ENCODE peak calls at places on chromosomes 4 and X, in four cellular contexts. O is fibroblast of lung, E is fibroblast of the aortic adventitia, Y is MM.1S. X is an unnamed sample.

GRCh38 chr4:68489338-68489737 is 42.1 kb downstream of the TMPRSS11E start:
- DNase-seq in Y (no peak), O (no peak), E (no peak), X (no peak)

GRCh38 chr4:156901871-156902270 is 69.7 kb downstream of the PDGFC start:
- DNase-seq in O (no peak), E (peak; percentile 44), Y (no peak), X (no peak)

GRCh38 chr4:163473576-163473975 is at the start of gene TKTL2:
- DNase-seq in E (no peak), Y (no peak), O (no peak), X (no peak)

GRCh38 chrX:38880460-38880859 is 79.2 kb downstream of the MID1IP1 start:
- DNase-seq in O (peak; percentile 67), Y (no peak), E (peak; percentile 38), X (no peak)

GRCh38 chrX:148376342-148376741 is 124.1 kb upstream of the AFF2 start:
- DNase-seq in O (no peak), E (no peak), Y (no peak), X (no peak)

GRCh38 chr4:155809835-155810234 is 51.0 kb downstream of the GUCY1B1 start:
- DNase-seq in Y (peak; percentile 94), O (peak; percentile 84), E (peak; percentile 92), X (no peak)

GRCh38 chrX:129534816-129535578 is 5.1 kb upstream of the OCRL start:
- DNase-seq in O (peak; percentile 52), Y (no peak), E (peak; percentile 33), X (no peak)

GRCh38 chr4:110977554-110977953 is 354.7 kb upstream of the PITX2 start:
- DNase-seq in O (no peak), Y (no peak), E (peak; percentile 4), X (no peak)

GRCh38 chr4:40998680-40999358 is 215.5 kb downstream of the APBB2 start:
- DNase-seq in Y (no peak), E (no peak), O (peak; percentile 90), X (no peak)

GRCh38 chr4:149084128-149084527 is 641.9 kb upstream of the NR3C2 start:
- DNase-seq in Y (no peak), E (no peak), O (no peak), X (no peak)

GRCh38 chrX:153474718-153475117 is 4.3 kb upstream of the HAUS7 start:
- DNase-seq in O (peak; percentile 70), Y (no peak), E (peak; percentile 52), X (peak; percentile 27)

GRCh38 chr4:125321709-125322362 is 7.1 kb downstream of the FAT4 start:
- DNase-seq in O (peak; percentile 65), Y (no peak), E (peak; percentile 65), X (no peak)

GRCh38 chr4:8269535-8270417 is at the start of gene HTRA3:
- DNase-seq in E (peak; percentile 33), Y (no peak), O (peak; percentile 49), X (no peak)

GRCh38 chrX:139194571-139195280 is 335.8 kb upstream of the F9 start:
- DNase-seq in Y (peak; percentile 78), E (peak; percentile 19), O (peak; percentile 47), X (no peak)

GRCh38 chrX:72243472-72243871 is 4.6 kb upstream of the ERCC6L start:
- DNase-seq in O (peak; percentile 67), E (peak; percentile 62), Y (no peak), X (no peak)

GRCh38 chr4:23327120-23327519 is 562.7 kb downstream of the PPARGC1A start:
- DNase-seq in O (peak; percentile 16), Y (no peak), E (no peak), X (no peak)

GRCh38 chrX:57119416-57119815 is 1.9 kb downstream of the SPIN2B start:
- DNase-seq in O (no peak), Y (no peak), E (no peak), X (no peak)

GRCh38 chr4:177005801-177006230 is 213.1 kb upstream of the VEGFC start:
- DNase-seq in Y (no peak), O (peak; percentile 93), E (peak; percentile 85), X (no peak)

GRCh38 chr4:71189471-71189870 is 149.3 kb upstream of the SLC4A4 start:
- DNase-seq in O (peak; percentile 80), Y (no peak), E (peak; percentile 50), X (no peak)

GRCh38 chr4:52510939-52511583 is 148.0 kb downstream of the USP46 start:
- DNase-seq in E (no peak), Y (no peak), O (no peak), X (no peak)

GRCh38 chr4:139300431-139301142 is 718 bp upstream of the NAA15 start:
- DNase-seq in E (peak; percentile 63), O (peak; percentile 70), Y (no peak), X (no peak)

GRCh38 chr4:90606781-90607180 is 479.6 kb downstream of the CCSER1 start:
- DNase-seq in O (no peak), E (no peak), Y (no peak), X (no peak)

GRCh38 chr4:73653695-73654106 is 33.5 kb upstream of the RASSF6 start:
- DNase-seq in Y (peak; percentile 85), E (peak; percentile 69), O (peak; percentile 33), X (no peak)

GRCh38 chr4:175090116-175090515 is 172.0 kb downstream of the ADAM29 start:
- DNase-seq in Y (no peak), O (no peak), E (no peak), X (no peak)

GRCh38 chr4:170097681-170098080 is 7.9 kb upstream of the AADAT start:
- DNase-seq in Y (no peak), O (no peak), E (no peak), X (no peak)

GRCh38 chrX:15343075-15343476 is 7.8 kb upstream of the PIGA start:
- DNase-seq in E (peak; percentile 85), O (no peak), Y (no peak), X (no peak)

GRCh38 chr4:22607382-22607781 is 85.4 kb upstream of the GBA3 start:
- DNase-seq in Y (peak; percentile 30), O (peak; percentile 41), E (peak; percentile 37), X (no peak)

GRCh38 chr4:54976682-54977081 is 148.7 kb downstream of the KDR start:
- DNase-seq in Y (no peak), E (no peak), O (no peak), X (no peak)

GRCh38 chr4:186058253-186058979 is 10.5 kb upstream of the TLR3 start:
- DNase-seq in E (no peak), Y (peak; percentile 81), O (no peak), X (peak; percentile 30)

GRCh38 chr4:76987153-76987562 is 37.6 kb downstream of the SEPTIN11 start:
- DNase-seq in O (peak; percentile 99), E (peak; percentile 99), Y (no peak), X (no peak)

GRCh38 chrX:10007604-10008003 is 40.4 kb downstream of the CLDN34 start:
- DNase-seq in Y (no peak), E (peak; percentile 42), O (peak; percentile 68), X (no peak)

DNA sequence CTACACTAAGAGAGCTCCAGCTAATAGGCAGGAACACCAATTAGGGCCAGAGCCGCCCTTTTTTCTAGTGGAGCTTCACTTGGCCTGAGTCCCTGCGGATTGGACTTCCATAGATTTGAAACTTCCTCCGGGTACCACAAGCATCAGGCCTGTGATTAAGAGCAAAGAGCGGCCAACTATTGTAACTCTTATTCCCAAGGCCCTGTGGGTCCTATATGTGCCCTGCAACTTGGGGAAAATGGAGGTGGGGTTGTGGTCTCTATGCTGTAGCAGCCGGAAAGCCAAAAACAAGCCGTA is at the start of gene NCBP2L:
- DNase-seq in Y (no peak), O (no peak), E (no peak), X (no peak)
- TF ChIP-seq CTCF in Y (no peak), O (no peak), E (no peak), X (no peak)

GRCh38 chrX:48509619-48510018 is 827 bp downstream of the PORCN start:
- DNase-seq in O (no peak), E (no peak), Y (no peak), X (no peak)

GRCh38 chrX:48509245-48509590 is 426 bp downstream of the PORCN start:
- DNase-seq in O (no peak), Y (no peak), E (no peak), X (no peak)

GRCh38 chrX:48513670-48514069 is 4.9 kb downstream of the PORCN start:
- DNase-seq in Y (no peak), O (no peak), E (no peak), X (no peak)

GRCh38 chrX:48512371-48512935 is 3.7 kb downstream of the PORCN start:
- DNase-seq in Y (no peak), E (no peak), O (no peak), X (no peak)

DNA sequence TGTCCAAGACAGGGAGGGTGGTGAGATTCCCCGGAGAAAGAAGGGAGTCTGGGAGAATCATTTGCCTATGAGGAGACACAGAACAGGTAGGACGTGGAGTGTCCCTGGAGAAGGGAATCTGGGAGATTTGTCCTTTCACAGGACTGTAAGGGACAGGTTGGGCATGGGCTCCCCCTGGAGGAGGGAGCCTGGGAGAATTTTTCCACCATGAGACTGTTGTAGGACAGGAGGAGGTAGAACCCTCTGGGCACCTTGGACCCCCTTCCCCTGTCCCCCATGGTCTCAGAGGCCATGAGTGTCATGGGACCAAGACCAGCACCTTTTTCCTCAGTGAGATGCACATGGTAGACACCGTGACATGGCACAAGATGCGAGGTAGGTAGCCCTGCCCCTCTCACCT is 2.8 kb downstream of the PORCN start:
- DNase-seq in Y (no peak), O (no peak), E (no peak), X (no peak)
- TF ChIP-seq CTCF in Y (peak; percentile 18), O (peak; percentile 39), E (peak; percentile 47), X (no peak)

GRCh38 chr4:56656346-56656643 is 24.8 kb downstream of the HOPX start:
- DNase-seq in E (no peak), O (no peak), Y (peak; percentile 12), X (no peak)
- TF ChIP-seq CTCF in E (peak; percentile 27), O (peak; percentile 30), Y (peak; percentile 40), X (no peak)

DNA sequence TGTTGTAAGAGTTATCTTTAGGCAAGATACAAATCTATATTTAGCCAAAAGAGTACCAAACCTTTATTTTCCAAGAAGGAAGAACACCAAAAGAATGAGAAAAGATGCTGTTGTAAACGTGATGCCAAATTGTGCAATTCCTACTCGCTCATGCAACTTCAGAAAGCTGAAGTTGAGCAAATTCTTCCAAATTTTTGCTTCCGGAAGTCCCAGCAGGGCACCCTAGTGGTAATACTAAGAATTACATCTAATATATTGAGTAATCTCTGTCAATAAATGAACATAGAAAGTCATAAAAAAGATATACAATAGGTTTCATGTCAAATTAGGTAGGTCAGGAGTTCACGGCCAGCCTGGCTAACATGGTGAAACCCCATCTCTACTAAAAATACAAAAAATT is 36.0 kb upstream of the SMARCAD1 start:
- DNase-seq in O (no peak), Y (no peak), E (no peak), X (no peak)
- TF ChIP-seq CTCF in O (peak; percentile 34), Y (peak; percentile 41), E (peak; percentile 44), X (no peak)